ENCODE peak calls at places on chromosomes 11 and 22, in five cellular contexts. J is SK-MEL-5, Q is transverse colon, D is KBM-7, Z is immature natural killer cell. P is an unnamed sample.
A peak's percentile ranks its signal among the peaks of the same experiment; 100 is the strongest.

GRCh38 chr11:35798423-35798822 is 135.8 kb downstream of the TRIM44 start:
- DNase-seq in J (no peak), Z (no peak), Q (no peak), D (no peak), P (no peak)

GRCh38 chr11:32233276-32233675 is 142.4 kb downstream of the RCN1 start:
- DNase-seq in D (no peak), J (no peak), Z (no peak), Q (no peak), P (no peak)

GRCh38 chr11:62747475-62748160 is 6.3 kb downstream of the ZBTB3 start:
- DNase-seq in D (no peak), J (peak; percentile 82), Z (no peak), Q (no peak), P (no peak)

GRCh38 chr11:64249038-64249437 is 2.3 kb upstream of the PLCB3 start:
- DNase-seq in Z (no peak), Q (no peak), J (no peak), D (no peak), P (no peak)

GRCh38 chr11:8025816-8026215 is 38.7 kb downstream of the EIF3F start:
- DNase-seq in D (no peak), J (no peak), Z (no peak), Q (no peak), P (peak; percentile 73)

GRCh38 chr22:46274381-46274780 is 6.6 kb downstream of the TTC38 start:
- DNase-seq in Z (no peak), J (no peak), D (no peak), Q (no peak), P (no peak)

GRCh38 chr11:69274531-69275016 is 19.4 kb upstream of the MYEOV start:
- DNase-seq in Q (peak; percentile 85), Z (no peak), D (no peak), J (no peak), P (no peak)

GRCh38 chr11:71164186-71164585 is 88.2 kb downstream of the SHANK2 start:
- DNase-seq in J (no peak), Z (no peak), D (no peak), Q (no peak), P (no peak)

GRCh38 chr22:27892064-27892463 is 27.0 kb downstream of the PITPNB start:
- DNase-seq in Z (no peak), D (no peak), Q (no peak), J (no peak), P (no peak)